ENCODE peak calls at places on chromosomes 2 and 18, in four cellular contexts. P is astrocyte, Z is uterus, D is left lung. V is an unnamed sample.

GRCh38 chr2:109202486-109202885 is 73.5 kb downstream of the SH3RF3 start:
- DNase-seq in P (no peak), D (no peak), Z (no peak), V (no peak)

GRCh38 chr2:1581965-1582625 is 162.2 kb downstream of the PXDN start:
- DNase-seq in P (no peak), D (no peak), Z (no peak), V (no peak)

GRCh38 chr18:40570615-40571014 is 1384.4 kb upstream of the PIK3C3 start:
- DNase-seq in P (no peak), Z (no peak), D (no peak), V (no peak)

GRCh38 chr18:44080054-44080453 is 600.6 kb upstream of the SETBP1 start:
- DNase-seq in P (peak; percentile 57), D (no peak), Z (no peak), V (no peak)

GRCh38 chr2:108583903-108584520 is 49.7 kb downstream of the LIMS1 start:
- DNase-seq in Z (peak; percentile 76), P (peak; percentile 70), D (no peak), V (peak; percentile 62)

GRCh38 chr2:22879009-22879863 is 505.7 kb upstream of the KLHL29 start:
- DNase-seq in P (no peak), Z (no peak), D (no peak), V (no peak)

GRCh38 chr18:8706545-8706980 is 1.2 kb downstream of the MTCL1 start:
- DNase-seq in D (peak; percentile 79), P (no peak), Z (no peak), V (no peak)

GRCh38 chr2:17869128-17869527 is 9.3 kb upstream of the KCNS3 start:
- DNase-seq in D (no peak), P (no peak), Z (no peak), V (no peak)

DNA sequence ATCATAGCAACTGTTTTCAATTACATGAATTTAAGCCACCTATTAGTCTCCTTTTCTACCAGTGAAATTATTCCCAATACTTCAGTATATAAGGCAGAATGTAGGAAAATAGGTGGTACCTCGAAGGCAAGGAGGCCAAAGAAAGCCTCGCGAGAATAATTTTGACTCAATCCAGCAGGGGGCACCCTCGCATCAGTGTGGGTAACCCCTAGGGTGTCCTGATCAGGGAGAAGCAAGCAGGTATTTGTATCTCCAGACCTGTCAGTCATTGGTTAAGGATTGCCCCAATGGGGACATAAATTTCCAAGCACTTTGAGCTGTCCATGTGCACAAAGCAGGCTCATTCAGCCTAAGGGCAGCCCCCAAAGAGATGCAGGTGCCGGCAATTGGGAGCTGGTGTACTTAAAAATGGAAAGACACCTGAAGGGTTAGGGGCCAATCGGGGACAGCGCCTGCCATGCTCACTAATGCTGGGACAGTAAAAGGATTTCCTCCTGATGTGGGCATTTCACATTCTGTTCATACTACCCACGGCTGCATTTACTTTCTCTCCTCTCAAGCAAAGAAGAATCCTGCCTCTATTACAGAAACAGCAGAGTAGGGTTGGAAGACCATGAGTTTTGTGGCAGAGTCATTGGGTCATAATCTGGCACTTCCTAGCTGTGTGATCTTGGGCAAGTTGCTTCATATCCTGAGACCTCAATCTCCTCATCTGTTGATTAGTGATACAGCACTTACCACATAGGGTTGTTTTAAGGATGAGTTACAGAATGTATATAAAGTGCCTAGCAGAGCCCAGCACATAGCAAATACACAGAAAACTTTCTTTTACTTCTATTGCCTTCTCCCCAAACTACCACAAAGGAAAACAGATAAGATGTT is 136.1 kb downstream of the ICOS start:
- DNase-seq in Z (no peak), P (no peak), D (no peak), V (no peak)
- TF ChIP-seq CTCF in Z (no peak), P (no peak), D (peak; percentile 47), V (peak; percentile 47)

DNA sequence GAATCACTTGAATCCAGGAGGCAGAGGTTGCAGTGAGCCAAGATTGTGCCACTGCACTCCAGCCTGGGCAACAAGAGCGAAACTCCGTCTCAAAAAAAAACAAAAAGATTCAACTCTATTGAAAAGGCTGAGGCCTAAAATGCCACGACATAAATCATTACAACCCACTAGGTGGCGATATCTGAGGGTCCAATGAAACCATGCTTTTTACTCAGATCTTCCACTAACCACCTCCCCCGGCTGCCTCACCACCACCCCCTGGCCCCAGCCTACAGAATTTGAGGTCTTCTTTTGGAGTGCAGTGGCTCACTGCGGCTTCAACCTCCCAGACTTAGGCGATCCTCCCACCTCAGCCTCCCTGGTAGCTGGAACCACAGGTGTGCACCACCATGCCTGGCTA is 57.5 kb downstream of the AP1S3 start:
- DNase-seq in Z (no peak), D (no peak), P (no peak), V (no peak)
- TF ChIP-seq CTCF in Z (no peak), D (no peak), P (peak; percentile 21), V (peak; percentile 49)

GRCh38 chr2:130776550-130776949 is 21.2 kb downstream of the AMER3 start:
- DNase-seq in P (no peak), D (no peak), Z (no peak), V (no peak)
- TF ChIP-seq CTCF in P (no peak), D (no peak), Z (no peak), V (no peak)

GRCh38 chr2:187976259-187976658 is 315.4 kb upstream of the GULP1 start:
- DNase-seq in D (no peak), P (no peak), Z (no peak), V (no peak)
- TF ChIP-seq CTCF in D (no peak), P (no peak), Z (no peak), V (no peak)

V was measured in CD14-positive monocyte.